ENCODE peak calls at places on chromosomes 12 and 14, in six cellular contexts. U, T, Y, D, R and H are unnamed samples.

GRCh38 chr12:69052613-69053408 is 119.8 kb upstream of the CPM start:
- DNase-seq in U (no peak), T (no peak), Y (peak), D (no peak), R (peak), H (no peak)

GRCh38 chr12:47188576-47189441 is 109.0 kb upstream of the AMIGO2 start:
- DNase-seq in U (no peak), T (no peak), Y (peak), D (no peak), R (no peak), H (no peak)

GRCh38 chr12:108097160-108097911 is 31.8 kb upstream of the WSCD2 start:
- DNase-seq in U (no peak), T (no peak), Y (no peak), D (no peak), R (no peak), H (no peak)

GRCh38 chr12:131912526-131913274 is 16.4 kb upstream of the PUS1 start:
- DNase-seq in U (peak), T (no peak), Y (peak), D (peak), R (peak), H (no peak)

GRCh38 chr12:47023311-47023710 is 56.1 kb upstream of the PCED1B start:
- DNase-seq in U (no peak), T (no peak), Y (no peak), D (no peak), R (no peak), H (no peak)

GRCh38 chr14:98945611-98946570 is 326.1 kb downstream of the BCL11B start:
- DNase-seq in U (no peak), T (no peak), Y (no peak), D (no peak), R (no peak), H (no peak)

GRCh38 chr14:23694085-23694975 is 58.2 kb downstream of the DHRS2 start:
- DNase-seq in U (no peak), T (no peak), Y (no peak), D (no peak), R (no peak), H (no peak)

GRCh38 chr12:99059824-99060526 is 414.9 kb downstream of the APAF1 start:
- DNase-seq in U (peak), T (no peak), Y (peak), D (no peak), R (no peak), H (no peak)

GRCh38 chr14:95163666-95164065 is 6.3 kb upstream of the DICER1 start:
- DNase-seq in U (no peak), T (no peak), Y (no peak), D (no peak), R (no peak), H (no peak)

GRCh38 chr12:77847665-77848431 is 17.2 kb downstream of the NAV3 start:
- DNase-seq in U (no peak), T (no peak), Y (peak), D (no peak), R (peak), H (no peak)

GRCh38 chr14:37588667-37588955 is 6.4 kb downstream of the FOXA1 start:
- DNase-seq in U (no peak), T (no peak), Y (no peak), D (no peak), R (no peak), H (no peak)

GRCh38 chr12:13208533-13209278 is 12.2 kb downstream of the EMP1 start:
- DNase-seq in U (no peak), T (no peak), Y (peak), D (no peak), R (no peak), H (no peak)

GRCh38 chr12:108341854-108342847 is 3.0 kb upstream of the CMKLR1 start:
- DNase-seq in U (no peak), T (no peak), Y (no peak), D (no peak), R (no peak), H (no peak)

GRCh38 chr12:66678640-66679268 is at the start of gene GRIP1:
- DNase-seq in U (peak), T (no peak), Y (peak), D (peak), R (peak), H (no peak)

GRCh38 chr12:78792052-78792698 is 72.4 kb upstream of the SYT1 start:
- DNase-seq in U (no peak), T (no peak), Y (no peak), D (no peak), R (no peak), H (no peak)

GRCh38 chr12:60257063-60257462 is 661.2 kb downstream of the SLC16A7 start:
- DNase-seq in U (no peak), T (no peak), Y (peak), D (no peak), R (peak), H (no peak)

GRCh38 chr12:94875525-94875924 is 128.0 kb downstream of the NDUFA12 start:
- DNase-seq in U (no peak), T (peak), Y (peak), D (no peak), R (peak), H (no peak)

GRCh38 chr12:85138833-85139232 is 102.7 kb downstream of the LRRIQ1 start:
- DNase-seq in U (no peak), T (no peak), Y (peak), D (no peak), R (peak), H (no peak)

GRCh38 chr12:90305379-90305778 is 596.7 kb upstream of the ATP2B1 start:
- DNase-seq in U (no peak), T (no peak), Y (no peak), D (no peak), R (no peak), H (no peak)

GRCh38 chr14:60632777-60633176 is 16.5 kb downstream of the SIX1 start:
- DNase-seq in U (no peak), T (no peak), Y (peak), D (no peak), R (no peak), H (no peak)

GRCh38 chr12:104742551-104742961 is 215.5 kb downstream of the SLC41A2 start:
- DNase-seq in U (peak), T (peak), Y (no peak), D (peak), R (no peak), H (no peak)

GRCh38 chr14:74133833-74134481 is 49.2 kb downstream of the LIN52 start:
- DNase-seq in U (no peak), T (no peak), Y (no peak), D (no peak), R (no peak), H (no peak)

GRCh38 chr14:63632932-63633514 is 8.6 kb downstream of the WDR89 start:
- DNase-seq in U (no peak), T (no peak), Y (no peak), D (peak), R (no peak), H (no peak)